ENCODE peak calls at places on chromosomes 2 and 18, in ten cellular contexts. One of them, this sample, is unnamed.

GRCh38 chr2:162106146-162106551 is 32.1 kb upstream of the DPP4 start:
- DNase-seq in right lobe of liver: no peak
- DNase-seq in PC-9: no peak
- DNase-seq in GM10248: no peak
- DNase-seq in GM23338: no peak
- DNase-seq in PC-3: no peak
- DNase-seq in AG10803: peak
- DNase-seq in tibial nerve: no peak
- DNase-seq in pancreas: no peak
- DNase-seq in endothelial cell: no peak
- DNase-seq in this sample: no peak

GRCh38 chr2:157620956-157621355 is 7.7 kb downstream of the ACVR1C start:
- DNase-seq in right lobe of liver: no peak
- DNase-seq in PC-9: no peak
- DNase-seq in GM10248: no peak
- DNase-seq in GM23338: no peak
- DNase-seq in PC-3: no peak
- DNase-seq in AG10803: peak
- DNase-seq in tibial nerve: no peak
- DNase-seq in pancreas: no peak
- DNase-seq in endothelial cell: no peak
- DNase-seq in this sample: no peak

GRCh38 chr2:240557101-240557751 is 562 bp downstream of the ANKMY1 start:
- DNase-seq in right lobe of liver: no peak
- DNase-seq in PC-9: no peak
- DNase-seq in GM10248: no peak
- DNase-seq in GM23338: peak
- DNase-seq in PC-3: no peak
- DNase-seq in AG10803: no peak
- DNase-seq in tibial nerve: no peak
- DNase-seq in pancreas: peak
- DNase-seq in endothelial cell: peak
- DNase-seq in this sample: peak

GRCh38 chr18:10420561-10421352 is 33.7 kb upstream of the APCDD1 start:
- DNase-seq in right lobe of liver: no peak
- DNase-seq in PC-9: no peak
- DNase-seq in GM10248: no peak
- DNase-seq in GM23338: no peak
- DNase-seq in PC-3: no peak
- DNase-seq in AG10803: peak
- DNase-seq in tibial nerve: no peak
- DNase-seq in pancreas: no peak
- DNase-seq in endothelial cell: no peak
- DNase-seq in this sample: no peak

GRCh38 chr2:233118601-233119000 is 58.5 kb downstream of the INPP5D start:
- DNase-seq in right lobe of liver: no peak
- DNase-seq in PC-9: no peak
- DNase-seq in GM10248: no peak
- DNase-seq in GM23338: no peak
- DNase-seq in PC-3: no peak
- DNase-seq in AG10803: no peak
- DNase-seq in tibial nerve: no peak
- DNase-seq in pancreas: peak
- DNase-seq in endothelial cell: no peak
- DNase-seq in this sample: no peak

GRCh38 chr2:127810156-127810636 is 775 bp downstream of the WDR33 start:
- DNase-seq in right lobe of liver: peak
- DNase-seq in PC-9: peak
- DNase-seq in GM10248: no peak
- DNase-seq in GM23338: peak
- DNase-seq in PC-3: peak
- DNase-seq in AG10803: peak
- DNase-seq in tibial nerve: no peak
- DNase-seq in pancreas: no peak
- DNase-seq in endothelial cell: no peak
- DNase-seq in this sample: peak

GRCh38 chr2:113791697-113792590 is 35.5 kb upstream of the SLC35F5 start:
- DNase-seq in right lobe of liver: no peak
- DNase-seq in PC-9: no peak
- DNase-seq in GM10248: peak
- DNase-seq in GM23338: no peak
- DNase-seq in PC-3: peak
- DNase-seq in AG10803: peak
- DNase-seq in tibial nerve: no peak
- DNase-seq in pancreas: no peak
- DNase-seq in endothelial cell: no peak
- DNase-seq in this sample: no peak

GRCh38 chr2:219638217-219638947 is 11.0 kb downstream of the SLC4A3 start:
- DNase-seq in right lobe of liver: no peak
- DNase-seq in PC-9: peak
- DNase-seq in GM10248: no peak
- DNase-seq in GM23338: peak
- DNase-seq in PC-3: peak
- DNase-seq in AG10803: no peak
- DNase-seq in tibial nerve: no peak
- DNase-seq in pancreas: no peak
- DNase-seq in endothelial cell: no peak
- DNase-seq in this sample: no peak

GRCh38 chr18:51149605-51150429 is 47.7 kb downstream of the MEX3C start:
- DNase-seq in right lobe of liver: no peak
- DNase-seq in PC-9: no peak
- DNase-seq in GM10248: no peak
- DNase-seq in GM23338: no peak
- DNase-seq in PC-3: peak
- DNase-seq in AG10803: peak
- DNase-seq in tibial nerve: no peak
- DNase-seq in pancreas: no peak
- DNase-seq in endothelial cell: no peak
- DNase-seq in this sample: no peak

GRCh38 chr18:28136071-28136470 is 40.9 kb downstream of the CDH2 start:
- DNase-seq in right lobe of liver: no peak
- DNase-seq in PC-9: no peak
- DNase-seq in GM10248: no peak
- DNase-seq in GM23338: no peak
- DNase-seq in PC-3: peak
- DNase-seq in AG10803: no peak
- DNase-seq in tibial nerve: no peak
- DNase-seq in pancreas: no peak
- DNase-seq in endothelial cell: no peak
- DNase-seq in this sample: no peak

GRCh38 chr18:55161966-55162365 is 202.7 kb upstream of the CCDC68 start:
- DNase-seq in right lobe of liver: no peak
- DNase-seq in PC-9: no peak
- DNase-seq in GM10248: no peak
- DNase-seq in GM23338: no peak
- DNase-seq in PC-3: no peak
- DNase-seq in AG10803: no peak
- DNase-seq in tibial nerve: no peak
- DNase-seq in pancreas: no peak
- DNase-seq in endothelial cell: no peak
- DNase-seq in this sample: no peak

GRCh38 chr2:100957971-100958653 is 44.0 kb upstream of the RPL31 start:
- DNase-seq in right lobe of liver: no peak
- DNase-seq in PC-9: peak
- DNase-seq in GM10248: no peak
- DNase-seq in GM23338: no peak
- DNase-seq in PC-3: peak
- DNase-seq in AG10803: peak
- DNase-seq in tibial nerve: peak
- DNase-seq in pancreas: no peak
- DNase-seq in endothelial cell: no peak
- DNase-seq in this sample: no peak

GRCh38 chr2:54558976-54559410 is 102.9 kb downstream of the SPTBN1 start:
- DNase-seq in right lobe of liver: no peak
- DNase-seq in PC-9: no peak
- DNase-seq in GM10248: no peak
- DNase-seq in GM23338: peak
- DNase-seq in PC-3: no peak
- DNase-seq in AG10803: no peak
- DNase-seq in tibial nerve: no peak
- DNase-seq in pancreas: no peak
- DNase-seq in endothelial cell: no peak
- DNase-seq in this sample: no peak

GRCh38 chr2:54556659-54557121 is 100.6 kb downstream of the SPTBN1 start:
- DNase-seq in right lobe of liver: no peak
- DNase-seq in PC-9: no peak
- DNase-seq in GM10248: no peak
- DNase-seq in GM23338: no peak
- DNase-seq in PC-3: no peak
- DNase-seq in AG10803: peak
- DNase-seq in tibial nerve: peak
- DNase-seq in pancreas: no peak
- DNase-seq in endothelial cell: no peak
- DNase-seq in this sample: no peak

GRCh38 chr2:54557211-54557600 is 101.1 kb downstream of the SPTBN1 start:
- DNase-seq in right lobe of liver: no peak
- DNase-seq in PC-9: no peak
- DNase-seq in GM10248: no peak
- DNase-seq in GM23338: no peak
- DNase-seq in PC-3: no peak
- DNase-seq in AG10803: no peak
- DNase-seq in tibial nerve: no peak
- DNase-seq in pancreas: no peak
- DNase-seq in endothelial cell: no peak
- DNase-seq in this sample: no peak

GRCh38 chr2:54558188-54558975 is 102.3 kb downstream of the SPTBN1 start:
- DNase-seq in right lobe of liver: peak
- DNase-seq in PC-9: peak
- DNase-seq in GM10248: peak
- DNase-seq in GM23338: peak
- DNase-seq in PC-3: peak
- DNase-seq in AG10803: peak
- DNase-seq in tibial nerve: peak
- DNase-seq in pancreas: peak
- DNase-seq in endothelial cell: peak
- DNase-seq in this sample: peak

GRCh38 chr2:54557601-54558187 is 101.6 kb downstream of the SPTBN1 start:
- DNase-seq in right lobe of liver: peak
- DNase-seq in PC-9: peak
- DNase-seq in GM10248: peak
- DNase-seq in GM23338: peak
- DNase-seq in PC-3: peak
- DNase-seq in AG10803: peak
- DNase-seq in tibial nerve: peak
- DNase-seq in pancreas: peak
- DNase-seq in endothelial cell: peak
- DNase-seq in this sample: peak
- TF ChIP-seq CTCF in right lobe of liver: no peak
- TF ChIP-seq CTCF in PC-9: no peak
- TF ChIP-seq CTCF in GM10248: peak
- TF ChIP-seq CTCF in GM23338: no peak
- TF ChIP-seq CTCF in PC-3: peak
- TF ChIP-seq CTCF in AG10803: no peak
- TF ChIP-seq CTCF in tibial nerve: no peak
- TF ChIP-seq CTCF in pancreas: no peak
- TF ChIP-seq CTCF in endothelial cell: no peak
- TF ChIP-seq CTCF in this sample: no peak

GRCh38 chr18:52694804-52695203 is 354.8 kb downstream of the DCC start:
- DNase-seq in right lobe of liver: no peak
- DNase-seq in PC-9: peak
- DNase-seq in GM10248: no peak
- DNase-seq in GM23338: peak
- DNase-seq in PC-3: peak
- DNase-seq in AG10803: no peak
- DNase-seq in tibial nerve: no peak
- DNase-seq in pancreas: no peak
- DNase-seq in endothelial cell: peak
- DNase-seq in this sample: no peak
- TF ChIP-seq CTCF in right lobe of liver: peak
- TF ChIP-seq CTCF in PC-9: peak
- TF ChIP-seq CTCF in GM10248: no peak
- TF ChIP-seq CTCF in GM23338: peak
- TF ChIP-seq CTCF in PC-3: peak
- TF ChIP-seq CTCF in AG10803: peak
- TF ChIP-seq CTCF in tibial nerve: no peak
- TF ChIP-seq CTCF in pancreas: no peak
- TF ChIP-seq CTCF in endothelial cell: no peak
- TF ChIP-seq CTCF in this sample: no peak

GRCh38 chr2:16791496-16791895 is 125.9 kb upstream of the CYRIA start:
- DNase-seq in right lobe of liver: no peak
- DNase-seq in PC-9: no peak
- DNase-seq in GM10248: no peak
- DNase-seq in GM23338: no peak
- DNase-seq in PC-3: no peak
- DNase-seq in AG10803: no peak
- DNase-seq in tibial nerve: no peak
- DNase-seq in pancreas: no peak
- DNase-seq in endothelial cell: no peak
- DNase-seq in this sample: no peak
- TF ChIP-seq CTCF in right lobe of liver: no peak
- TF ChIP-seq CTCF in PC-9: no peak
- TF ChIP-seq CTCF in GM10248: no peak
- TF ChIP-seq CTCF in GM23338: no peak
- TF ChIP-seq CTCF in PC-3: no peak
- TF ChIP-seq CTCF in AG10803: no peak
- TF ChIP-seq CTCF in tibial nerve: no peak
- TF ChIP-seq CTCF in pancreas: no peak
- TF ChIP-seq CTCF in endothelial cell: no peak
- TF ChIP-seq CTCF in this sample: no peak

GRCh38 chr2:72214429-72215143 is 66.9 kb upstream of the CYP26B1 start:
- DNase-seq in right lobe of liver: no peak
- DNase-seq in PC-9: peak
- DNase-seq in GM10248: no peak
- DNase-seq in GM23338: no peak
- DNase-seq in PC-3: peak
- DNase-seq in AG10803: peak
- DNase-seq in tibial nerve: no peak
- DNase-seq in pancreas: no peak
- DNase-seq in endothelial cell: no peak
- DNase-seq in this sample: no peak

GRCh38 chr2:72222829-72223564 is 75.3 kb upstream of the CYP26B1 start:
- DNase-seq in right lobe of liver: no peak
- DNase-seq in PC-9: no peak
- DNase-seq in GM10248: no peak
- DNase-seq in GM23338: no peak
- DNase-seq in PC-3: peak
- DNase-seq in AG10803: peak
- DNase-seq in tibial nerve: no peak
- DNase-seq in pancreas: no peak
- DNase-seq in endothelial cell: no peak
- DNase-seq in this sample: no peak

DNA sequence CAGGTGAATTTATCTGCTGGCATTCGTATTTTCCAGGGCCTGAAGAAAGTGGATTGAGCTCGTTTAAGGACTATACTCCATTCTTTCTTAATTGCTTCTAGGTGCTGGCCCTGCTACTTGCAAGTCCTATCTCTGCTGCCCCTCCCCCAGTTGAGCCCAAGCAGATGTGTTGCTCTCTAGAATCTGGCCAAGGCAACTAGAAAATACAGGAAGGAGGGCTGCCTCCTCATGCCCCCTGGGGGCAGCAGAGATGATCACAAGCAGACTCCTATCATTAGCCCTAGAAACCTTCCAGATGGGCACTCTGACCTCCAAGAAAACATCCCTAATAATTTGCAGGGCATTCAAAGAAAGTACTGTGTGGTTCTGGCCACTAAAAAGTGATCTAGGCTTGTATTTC is 72.5 kb upstream of the CYP26B1 start:
- DNase-seq in right lobe of liver: no peak
- DNase-seq in PC-9: no peak
- DNase-seq in GM10248: no peak
- DNase-seq in GM23338: peak
- DNase-seq in PC-3: peak
- DNase-seq in AG10803: no peak
- DNase-seq in tibial nerve: no peak
- DNase-seq in pancreas: no peak
- DNase-seq in endothelial cell: peak
- DNase-seq in this sample: no peak
- TF ChIP-seq CTCF in right lobe of liver: no peak
- TF ChIP-seq CTCF in PC-9: peak
- TF ChIP-seq CTCF in GM10248: peak
- TF ChIP-seq CTCF in GM23338: peak
- TF ChIP-seq CTCF in PC-3: peak
- TF ChIP-seq CTCF in AG10803: no peak
- TF ChIP-seq CTCF in tibial nerve: no peak
- TF ChIP-seq CTCF in pancreas: no peak
- TF ChIP-seq CTCF in endothelial cell: peak
- TF ChIP-seq CTCF in this sample: no peak

This sample was measured in mucosa of descending colon.